ENCODE peak calls at places on chromosomes 16 and 17, in seven cellular contexts. Y is Panc1, B is skeletal muscle cell, U is cardiac fibroblast, G is BE2C, E is hepatocyte, S is Peyer's patch. A is an unnamed sample.

GRCh38 chr16:79372504-79373184 is 227.9 kb downstream of the MAF start:
- DNase-seq in Y (no peak), B (no peak), U (peak), G (no peak), E (peak), S (no peak), A (peak)

GRCh38 chr16:81610144-81610842 is 165.7 kb downstream of the CMIP start:
- DNase-seq in Y (no peak), B (no peak), U (peak), G (peak), E (peak), S (no peak), A (no peak)

GRCh38 chr17:45143767-45144198 is 4.5 kb upstream of the HEXIM1 start:
- DNase-seq in Y (no peak), B (peak), U (peak), G (no peak), E (peak), S (peak), A (no peak)

GRCh38 chr17:15957206-15957605 is 12.3 kb downstream of the ADORA2B start:
- DNase-seq in Y (no peak), B (no peak), U (no peak), G (no peak), E (no peak), S (no peak), A (no peak)

GRCh38 chr17:75654176-75654575 is 12.8 kb downstream of the RECQL5 start:
- DNase-seq in Y (no peak), B (no peak), U (no peak), G (no peak), E (no peak), S (no peak), A (no peak)

GRCh38 chr17:82153745-82154375 is 55.8 kb upstream of the FASN start:
- DNase-seq in Y (peak), B (peak), U (peak), G (peak), E (peak), S (peak), A (peak)

GRCh38 chr16:27275394-27275793 is 6.8 kb upstream of the NSMCE1 start:
- DNase-seq in Y (no peak), B (no peak), U (no peak), G (no peak), E (no peak), S (no peak), A (no peak)

GRCh38 chr17:32341141-32341856 is 674 bp downstream of the C17orf75 start:
- DNase-seq in Y (no peak), B (no peak), U (no peak), G (no peak), E (peak), S (peak), A (no peak)

GRCh38 chr17:39264119-39264518 is 38.4 kb upstream of the STAC2 start:
- DNase-seq in Y (no peak), B (no peak), U (no peak), G (no peak), E (no peak), S (no peak), A (no peak)

GRCh38 chr16:55668337-55669281 is 12.8 kb downstream of the SLC6A2 start:
- DNase-seq in Y (peak), B (no peak), U (peak), G (no peak), E (no peak), S (no peak), A (peak)

GRCh38 chr16:31129568-31130335 is 5.8 kb downstream of the PRSS8 start:
- DNase-seq in Y (no peak), B (no peak), U (peak), G (no peak), E (peak), S (no peak), A (no peak)

GRCh38 chr17:3049705-3050295 is 13.6 kb downstream of the OR1D5 start:
- DNase-seq in Y (no peak), B (no peak), U (no peak), G (no peak), E (no peak), S (peak), A (no peak)

GRCh38 chr17:34764716-34765115 is 185.3 kb downstream of the TMEM132E start:
- DNase-seq in Y (no peak), B (no peak), U (no peak), G (no peak), E (no peak), S (no peak), A (no peak)

GRCh38 chr17:56599566-56599965 is 6.1 kb downstream of the NOG start:
- DNase-seq in Y (no peak), B (no peak), U (no peak), G (no peak), E (no peak), S (no peak), A (no peak)

GRCh38 chr16:1781758-1782407 is 488 bp downstream of the SPSB3 start:
- DNase-seq in Y (no peak), B (no peak), U (no peak), G (peak), E (no peak), S (no peak), A (no peak)

GRCh38 chr17:80750263-80750662 is 205.6 kb downstream of the RPTOR start:
- DNase-seq in Y (no peak), B (no peak), U (no peak), G (no peak), E (no peak), S (no peak), A (no peak)

GRCh38 chr16:57071840-57072541 is 20.4 kb upstream of the CPNE2 start:
- DNase-seq in Y (no peak), B (no peak), U (peak), G (no peak), E (no peak), S (no peak), A (peak)

GRCh38 chr17:71793550-71793949 is 327.3 kb upstream of the SOX9 start:
- DNase-seq in Y (no peak), B (no peak), U (no peak), G (no peak), E (no peak), S (no peak), A (no peak)

GRCh38 chr16:31331141-31331764 is 23.7 kb upstream of the ITGAX start:
- DNase-seq in Y (no peak), B (no peak), U (no peak), G (no peak), E (no peak), S (peak), A (no peak)

GRCh38 chr16:456891-457483 is 31.5 kb downstream of the RAB11FIP3 start:
- DNase-seq in Y (no peak), B (peak), U (peak), G (no peak), E (peak), S (no peak), A (no peak)

GRCh38 chr16:85316321-85316919 is 204.1 kb upstream of the CIBAR2 start:
- DNase-seq in Y (no peak), B (no peak), U (peak), G (peak), E (peak), S (no peak), A (no peak)

GRCh38 chr17:3838206-3838605 is 7.8 kb downstream of the NCBP3 start:
- DNase-seq in Y (no peak), B (no peak), U (no peak), G (no peak), E (peak), S (no peak), A (no peak)

GRCh38 chr17:6231886-6232767 is 161.9 kb downstream of the WSCD1 start:
- DNase-seq in Y (no peak), B (no peak), U (no peak), G (no peak), E (no peak), S (no peak), A (peak)

GRCh38 chr16:71311553-71312158 is 22.5 kb upstream of the CMTR2 start:
- DNase-seq in Y (peak), B (no peak), U (peak), G (peak), E (peak), S (peak), A (no peak)

GRCh38 chr16:12639044-12639443 is 164.6 kb downstream of the CPPED1 start:
- DNase-seq in Y (no peak), B (peak), U (no peak), G (no peak), E (no peak), S (no peak), A (no peak)

GRCh38 chr17:61116577-61116976 is 283.1 kb upstream of the TBX2 start:
- DNase-seq in Y (no peak), B (no peak), U (no peak), G (no peak), E (no peak), S (no peak), A (no peak)

GRCh38 chr16:3665508-3665907 is 11.0 kb downstream of the DNASE1 start:
- DNase-seq in Y (no peak), B (no peak), U (no peak), G (no peak), E (no peak), S (no peak), A (no peak)

GRCh38 chr16:74320707-74321106 is 24.1 kb downstream of the PSMD7 start:
- DNase-seq in Y (no peak), B (no peak), U (no peak), G (no peak), E (no peak), S (no peak), A (no peak)

GRCh38 chr16:70772493-70772892 is 28.5 kb downstream of the VAC14 start:
- DNase-seq in Y (no peak), B (no peak), U (peak), G (no peak), E (no peak), S (no peak), A (no peak)

GRCh38 chr16:48498761-48499600 is 111.0 kb downstream of the N4BP1 start:
- DNase-seq in Y (no peak), B (peak), U (peak), G (no peak), E (peak), S (no peak), A (no peak)

GRCh38 chr16:8848231-8848938 is 20.4 kb downstream of the CARHSP1 start:
- DNase-seq in Y (no peak), B (no peak), U (no peak), G (no peak), E (no peak), S (no peak), A (no peak)

GRCh38 chr17:72432143-72432604 is 311.4 kb downstream of the SOX9 start:
- DNase-seq in Y (no peak), B (no peak), U (no peak), G (peak), E (no peak), S (no peak), A (no peak)

GRCh38 chr16:28282045-28282444 is 10.3 kb upstream of the SBK1 start:
- DNase-seq in Y (no peak), B (no peak), U (no peak), G (no peak), E (no peak), S (no peak), A (no peak)
- H3K4me3 ChIP-seq in Y (no peak), B (no peak), U (no peak), G (no peak), E (no peak), S (no peak), A (no peak)

DNA sequence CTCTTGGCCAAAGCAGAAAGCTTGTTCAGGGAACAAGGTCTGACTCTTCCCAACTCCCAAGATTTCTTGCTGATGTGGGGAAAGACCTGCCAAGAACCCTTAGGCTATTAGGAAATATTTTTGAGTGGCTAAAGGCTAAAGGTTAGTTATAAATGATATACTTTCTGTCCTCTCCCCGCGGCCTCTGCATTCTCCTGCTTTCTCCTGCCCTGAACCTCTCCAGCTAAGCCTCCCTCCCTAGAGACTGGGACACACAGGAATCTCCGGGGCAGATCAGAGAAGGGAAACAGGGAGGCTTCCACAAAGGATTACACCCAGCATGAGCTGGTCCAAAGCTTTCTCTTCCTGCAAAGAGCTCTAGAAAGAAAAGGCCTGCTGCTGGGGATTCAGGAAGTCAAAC is 2.3 kb downstream of the SLC43A2 start:
- DNase-seq in Y (no peak), B (no peak), U (no peak), G (no peak), E (peak), S (no peak), A (no peak)
- H3K4me3 ChIP-seq in Y (no peak), B (no peak), U (no peak), G (no peak), E (no peak), S (no peak), A (no peak)

DNA sequence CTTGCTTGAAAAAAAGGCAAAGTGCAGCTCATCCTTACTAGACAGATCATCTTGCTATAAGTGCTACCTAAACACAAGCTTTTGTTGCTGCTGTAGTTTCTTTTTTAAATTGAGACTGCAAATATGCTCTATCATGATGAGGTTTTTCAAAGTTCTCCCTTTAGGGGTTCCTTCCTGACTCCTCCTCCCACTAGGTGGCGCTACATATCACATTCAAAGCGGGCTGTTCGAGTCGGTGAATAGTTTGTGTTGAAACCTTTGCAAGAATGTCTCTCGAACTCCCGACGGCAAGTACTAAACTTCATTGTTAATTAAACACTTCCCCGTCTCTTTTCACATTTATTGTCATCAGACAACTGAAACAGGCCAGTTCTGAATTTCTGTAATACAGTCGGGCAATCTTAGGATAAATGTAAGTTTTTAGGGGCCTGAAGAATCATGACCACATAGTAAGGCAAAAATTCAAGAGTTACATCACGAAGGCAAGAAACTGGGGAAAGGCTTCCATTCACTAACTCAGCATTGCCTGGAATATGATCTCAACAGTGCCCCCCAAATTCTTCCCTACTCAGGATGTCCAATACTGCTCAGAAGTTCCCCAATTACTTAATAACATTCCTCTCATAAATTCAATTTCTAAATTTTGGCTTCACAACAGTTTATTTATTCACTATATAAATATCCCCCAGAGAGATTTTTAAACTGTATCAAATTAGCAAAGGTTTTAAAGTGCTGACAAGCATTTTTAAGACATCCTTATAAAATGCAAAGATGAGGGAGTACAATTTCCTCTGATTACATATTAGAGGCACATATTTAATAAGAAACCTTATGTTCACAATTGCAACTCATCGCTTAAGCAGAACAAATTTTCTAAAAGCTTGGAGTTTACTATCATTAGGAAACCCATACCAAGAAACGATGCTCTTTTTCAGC is 6.7 kb downstream of the HS3ST3A1 start:
- DNase-seq in Y (peak), B (peak), U (peak), G (peak), E (peak), S (peak), A (no peak)
- H3K4me3 ChIP-seq in Y (no peak), B (no peak), U (no peak), G (no peak), E (no peak), S (no peak), A (peak)

GRCh38 chr17:77374170-77374936 is 233.6 kb downstream of the SEC14L1 start:
- DNase-seq in Y (no peak), B (peak), U (peak), G (peak), E (peak), S (peak), A (no peak)

GRCh38 chr17:77375108-77375507 is 234.3 kb downstream of the SEC14L1 start:
- DNase-seq in Y (no peak), B (no peak), U (no peak), G (no peak), E (no peak), S (no peak), A (no peak)

GRCh38 chr17:77375917-77376651 is 235.3 kb downstream of the SEC14L1 start:
- DNase-seq in Y (no peak), B (peak), U (peak), G (peak), E (peak), S (peak), A (no peak)

GRCh38 chr17:77376795-77377751 is 236.3 kb downstream of the SEC14L1 start:
- DNase-seq in Y (no peak), B (no peak), U (peak), G (peak), E (peak), S (no peak), A (no peak)

DNA sequence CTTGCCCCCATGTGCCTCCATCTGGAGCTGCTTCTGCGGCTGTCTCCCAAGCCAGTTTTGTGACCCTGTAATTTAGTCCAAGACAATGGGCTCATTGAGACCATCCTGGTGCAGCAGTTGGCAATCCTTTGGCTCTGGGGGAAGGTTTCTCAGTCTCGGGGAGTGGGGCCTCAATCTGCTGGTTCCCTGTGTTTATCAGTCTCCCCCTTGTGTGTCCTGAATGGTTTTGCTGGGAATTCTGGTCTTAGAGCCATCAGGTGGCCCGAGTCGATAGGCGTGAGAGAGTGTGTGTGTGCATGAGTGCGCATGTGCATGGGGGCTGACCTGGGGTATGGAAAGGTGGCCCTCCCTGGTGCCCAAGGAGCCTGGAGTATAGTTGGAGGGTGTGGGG is 234.8 kb downstream of the SEC14L1 start:
- DNase-seq in Y (no peak), B (no peak), U (no peak), G (no peak), E (no peak), S (no peak), A (no peak)
- H3K4me3 ChIP-seq in Y (peak), B (peak), U (peak), G (peak), E (no peak), S (peak), A (no peak)

DNA sequence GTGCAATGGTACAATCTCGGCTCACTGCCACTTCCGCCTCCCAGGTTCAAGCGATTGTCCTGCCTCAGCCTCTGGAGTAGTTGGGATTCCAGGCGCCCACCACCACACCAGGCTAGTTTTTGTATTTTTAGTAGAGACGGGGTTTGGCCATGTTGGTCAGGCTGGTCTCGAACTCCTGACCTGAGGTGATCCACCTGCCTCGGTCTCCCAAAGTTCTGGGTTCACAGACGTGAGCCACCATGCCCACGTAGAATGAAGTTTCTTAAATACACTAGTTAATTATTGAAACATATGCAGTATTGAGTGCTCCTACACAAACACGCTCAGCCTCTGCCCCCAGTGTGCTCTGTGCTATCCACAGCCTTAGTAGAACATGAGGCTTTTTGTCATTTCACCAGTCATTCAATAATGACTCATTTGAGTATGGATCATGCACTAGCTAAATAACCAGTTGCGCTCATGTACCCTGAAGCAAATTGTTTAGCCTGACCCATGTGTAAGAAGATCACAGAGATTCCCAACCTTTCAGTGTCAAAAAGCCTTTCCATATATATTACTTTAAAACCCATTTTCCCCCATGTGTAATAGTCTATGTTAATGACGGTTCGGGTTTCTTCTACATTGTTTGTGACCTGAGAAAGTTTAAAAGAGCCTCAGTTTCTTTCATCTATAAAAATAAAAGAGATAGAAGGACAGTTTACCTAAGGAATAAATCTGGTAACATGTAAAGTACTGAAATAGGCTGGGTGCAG is 49.7 kb downstream of the TUBD1 start:
- DNase-seq in Y (peak), B (peak), U (peak), G (no peak), E (peak), S (no peak), A (peak)
- H3K4me3 ChIP-seq in Y (peak), B (no peak), U (no peak), G (no peak), E (no peak), S (peak), A (peak)